ENCODE peak calls at places on chromosomes 2 and 18, in nine cellular contexts. B is activated CD4-positive, CD25-positive, alpha-beta regulatory T cell treated with anti-CD3 and anti-CD28 coated beads, Interleukin-2, amount 50 U/mL, for 72 hours; F is neuronal stem cell; W is SW 1271; T is nucleus accumbens; D is ACHN; I is foreskin fibroblast; U is NCI-H1930; G is activated T-cell treated with anti-CD3 and anti-CD28 coated beads for 1 hour. L is an unnamed sample.

GRCh38 chr2:82795446-82795845 is 1663.6 kb downstream of the SUCLG1 start:
- DNase-seq in B (no peak), W (peak), T (no peak), U (no peak), G (no peak), I (peak), D (peak), F (no peak), L (peak)

GRCh38 chr2:189933911-189934399 is 128.6 kb downstream of the MSTN start:
- DNase-seq in I (peak), D (peak), B (no peak), G (no peak), W (peak), T (no peak), F (no peak), U (no peak), L (no peak)

GRCh38 chr18:41758534-41758933 is 196.5 kb upstream of the PIK3C3 start:
- DNase-seq in F (no peak), I (no peak), T (no peak), W (no peak), B (no peak), U (no peak), G (no peak), D (no peak), L (no peak)

GRCh38 chr2:235378261-235378660 is 115.6 kb upstream of the AGAP1 start:
- DNase-seq in B (no peak), G (no peak), I (no peak), F (no peak), W (no peak), T (no peak), D (peak), U (no peak), L (no peak)

GRCh38 chr2:227903395-227903794 is 32.0 kb downstream of the DAW1 start:
- DNase-seq in T (no peak), U (no peak), W (no peak), D (no peak), G (no peak), B (no peak), I (no peak), F (no peak), L (no peak)

GRCh38 chr2:229089806-229090205 is 181.3 kb downstream of the PID1 start:
- DNase-seq in T (no peak), D (no peak), G (no peak), F (no peak), I (peak), W (no peak), U (no peak), B (no peak), L (no peak)

GRCh38 chr2:220044383-220044782 is 417.0 kb downstream of the SLC4A3 start:
- DNase-seq in D (no peak), I (peak), F (no peak), G (no peak), T (no peak), W (no peak), B (no peak), U (no peak), L (no peak)

GRCh38 chr18:79543861-79544385 is 135.7 kb upstream of the CTDP1 start:
- DNase-seq in G (no peak), T (no peak), D (no peak), U (no peak), F (no peak), I (no peak), B (no peak), W (no peak), L (no peak)

GRCh38 chr18:2256577-2256976 is 314.7 kb downstream of the METTL4 start:
- DNase-seq in U (no peak), D (no peak), W (no peak), G (no peak), F (no peak), B (no peak), T (no peak), I (no peak), L (no peak)

GRCh38 chr18:57789105-57789504 is 14.0 kb downstream of the ATP8B1 start:
- DNase-seq in W (no peak), D (no peak), T (no peak), G (no peak), I (peak), B (no peak), U (no peak), F (no peak), L (no peak)

GRCh38 chr2:23589739-23590138 is 204.8 kb downstream of the KLHL29 start:
- DNase-seq in T (no peak), I (peak), G (no peak), W (no peak), D (no peak), B (no peak), U (no peak), F (no peak), L (no peak)

GRCh38 chr2:64592994-64593655 is 60.6 kb downstream of the SERTAD2 start:
- DNase-seq in T (no peak), I (peak), U (no peak), D (peak), G (no peak), W (no peak), B (no peak), F (no peak), L (no peak)

GRCh38 chr2:225017713-225018112 is 24.6 kb downstream of the DOCK10 start:
- DNase-seq in B (no peak), G (no peak), I (no peak), F (no peak), D (peak), T (no peak), U (no peak), W (no peak), L (no peak)

GRCh38 chr18:35827275-35827929 is 145.1 kb upstream of the RMP24 start:
- DNase-seq in G (no peak), I (no peak), U (no peak), F (no peak), T (no peak), B (no peak), W (no peak), D (no peak), L (no peak)

GRCh38 chr2:53633441-53633840 is 134.2 kb upstream of the CHAC2 start:
- DNase-seq in T (no peak), F (no peak), D (no peak), U (no peak), G (no peak), I (peak), B (no peak), W (no peak), L (no peak)

GRCh38 chr2:153715218-153715617 is 156.5 kb upstream of the GALNT13 start:
- DNase-seq in F (no peak), G (no peak), I (no peak), B (no peak), W (no peak), T (no peak), U (no peak), D (no peak), L (no peak)

GRCh38 chr2:223043164-223043941 is 8.6 kb upstream of the KCNE4 start:
- DNase-seq in D (no peak), W (no peak), U (no peak), F (no peak), I (no peak), T (no peak), G (no peak), B (no peak), L (no peak)

GRCh38 chr18:75204978-75205759 is 3.8 kb downstream of the PTGR3 start:
- DNase-seq in I (peak), W (no peak), F (peak), B (no peak), G (no peak), T (no peak), U (no peak), D (no peak), L (no peak)

GRCh38 chr2:11311543-11311942 is 32.9 kb downstream of the ROCK2 start:
- DNase-seq in B (no peak), T (no peak), G (no peak), I (no peak), D (no peak), U (no peak), F (no peak), W (no peak), L (no peak)

GRCh38 chr18:57755473-57756067 is 47.5 kb downstream of the ATP8B1 start:
- DNase-seq in I (no peak), U (peak), G (no peak), T (no peak), B (no peak), W (no peak), D (no peak), F (no peak), L (no peak)

GRCh38 chr2:215983581-215984351 is 29.6 kb downstream of the MREG start:
- DNase-seq in W (no peak), B (no peak), F (no peak), D (no peak), G (no peak), I (peak), T (no peak), U (no peak), L (no peak)

GRCh38 chr18:37617623-37618022 is 52.0 kb upstream of the CELF4 start:
- DNase-seq in W (no peak), U (no peak), G (no peak), D (no peak), F (no peak), I (no peak), T (no peak), B (no peak), L (no peak)

GRCh38 chr2:211248841-211249240 is 692.4 kb downstream of the CPS1 start:
- DNase-seq in F (no peak), T (no peak), W (no peak), B (no peak), I (no peak), G (no peak), U (no peak), D (no peak), L (no peak)

GRCh38 chr2:20468549-20469500 is 22.0 kb downstream of the RHOB start:
- DNase-seq in U (no peak), G (no peak), F (no peak), B (no peak), T (no peak), D (no peak), W (no peak), I (no peak), L (no peak)

GRCh38 chr2:96550787-96551604 is 14.4 kb downstream of the ARID5A start:
- DNase-seq in U (no peak), G (no peak), W (no peak), I (no peak), T (no peak), F (no peak), B (no peak), D (no peak), L (no peak)

GRCh38 chr2:64692401-64692800 is 38.7 kb upstream of the SERTAD2 start:
- DNase-seq in I (peak), D (no peak), U (no peak), T (no peak), G (no peak), W (no peak), B (no peak), F (no peak), L (no peak)

GRCh38 chr2:27020337-27020948 is 12.3 kb upstream of the TMEM214 start:
- DNase-seq in T (no peak), D (no peak), F (no peak), W (no peak), G (no peak), B (no peak), U (no peak), I (peak), L (no peak)

GRCh38 chr18:47150029-47150823 is at the start of gene HDHD2:
- DNase-seq in W (peak), G (peak), F (peak), B (peak), I (peak), T (peak), U (peak), D (peak), L (peak)